ENCODE peak calls at places on chromosomes 13 and 19, in eight cellular contexts. One of them, this sample, is unnamed.

GRCh38 chr13:98147521-98147920 is 4.6 kb downstream of the FARP1 start:
- DNase-seq in dermis microvascular lymphatic vessel endothelial cell: no peak
- DNase-seq in GM03348: no peak
- DNase-seq in endodermal cell: no peak
- DNase-seq in left kidney: peak; percentile 70
- DNase-seq in ELF-1: no peak
- DNase-seq in GOT3: no peak
- DNase-seq in GM23248: no peak
- DNase-seq in this sample: no peak

GRCh38 chr19:3603121-3603841 is 3.4 kb downstream of the TBXA2R start:
- DNase-seq in dermis microvascular lymphatic vessel endothelial cell: no peak
- DNase-seq in GM03348: no peak
- DNase-seq in endodermal cell: no peak
- DNase-seq in left kidney: peak; percentile 82
- DNase-seq in ELF-1: peak; percentile 68
- DNase-seq in GOT3: no peak
- DNase-seq in GM23248: no peak
- DNase-seq in this sample: no peak

GRCh38 chr13:102089177-102089576 is 312.7 kb downstream of the FGF14 start:
- DNase-seq in dermis microvascular lymphatic vessel endothelial cell: no peak
- DNase-seq in GM03348: no peak
- DNase-seq in endodermal cell: no peak
- DNase-seq in left kidney: peak; percentile 15
- DNase-seq in ELF-1: no peak
- DNase-seq in GOT3: no peak
- DNase-seq in GM23248: peak; percentile 44
- DNase-seq in this sample: no peak

GRCh38 chr19:50703915-50704548 is 15.6 kb downstream of the SHANK1 start:
- DNase-seq in dermis microvascular lymphatic vessel endothelial cell: no peak
- DNase-seq in GM03348: no peak
- DNase-seq in endodermal cell: peak; percentile 83
- DNase-seq in left kidney: peak; percentile 80
- DNase-seq in ELF-1: peak; percentile 63
- DNase-seq in GOT3: no peak
- DNase-seq in GM23248: no peak
- DNase-seq in this sample: no peak

GRCh38 chr19:55088543-55089265 is 13.0 kb downstream of the EPS8L1 start:
- DNase-seq in dermis microvascular lymphatic vessel endothelial cell: no peak
- DNase-seq in GM03348: peak; percentile 87
- DNase-seq in endodermal cell: peak; percentile 98
- DNase-seq in left kidney: peak; percentile 90
- DNase-seq in ELF-1: peak; percentile 81
- DNase-seq in GOT3: no peak
- DNase-seq in GM23248: peak; percentile 63
- DNase-seq in this sample: no peak

GRCh38 chr19:39052243-39052746 is 19.9 kb upstream of the FBXO27 start:
- DNase-seq in dermis microvascular lymphatic vessel endothelial cell: no peak
- DNase-seq in GM03348: peak; percentile 76
- DNase-seq in endodermal cell: peak; percentile 91
- DNase-seq in left kidney: peak; percentile 68
- DNase-seq in ELF-1: peak; percentile 73
- DNase-seq in GOT3: peak; percentile 14
- DNase-seq in GM23248: peak; percentile 67
- DNase-seq in this sample: no peak

GRCh38 chr13:97976551-97977375 is 23.3 kb downstream of the IPO5 start:
- DNase-seq in dermis microvascular lymphatic vessel endothelial cell: no peak
- DNase-seq in GM03348: peak; percentile 66
- DNase-seq in endodermal cell: peak; percentile 95
- DNase-seq in left kidney: peak; percentile 60
- DNase-seq in ELF-1: peak; percentile 52
- DNase-seq in GOT3: no peak
- DNase-seq in GM23248: peak; percentile 76
- DNase-seq in this sample: peak; percentile 67

GRCh38 chr19:1799695-1800342 is 12.3 kb downstream of the ATP8B3 start:
- DNase-seq in dermis microvascular lymphatic vessel endothelial cell: no peak
- DNase-seq in GM03348: no peak
- DNase-seq in endodermal cell: no peak
- DNase-seq in left kidney: no peak
- DNase-seq in ELF-1: no peak
- DNase-seq in GOT3: no peak
- DNase-seq in GM23248: no peak
- DNase-seq in this sample: no peak

GRCh38 chr13:111626371-111627305 is 306.2 kb downstream of the TEX29 start:
- DNase-seq in dermis microvascular lymphatic vessel endothelial cell: no peak
- DNase-seq in GM03348: no peak
- DNase-seq in endodermal cell: no peak
- DNase-seq in left kidney: no peak
- DNase-seq in ELF-1: no peak
- DNase-seq in GOT3: no peak
- DNase-seq in GM23248: no peak
- DNase-seq in this sample: no peak

GRCh38 chr19:49921871-49922755 is 6.9 kb upstream of the ATF5 start:
- DNase-seq in dermis microvascular lymphatic vessel endothelial cell: no peak
- DNase-seq in GM03348: peak; percentile 79
- DNase-seq in endodermal cell: peak; percentile 44
- DNase-seq in left kidney: no peak
- DNase-seq in ELF-1: no peak
- DNase-seq in GOT3: no peak
- DNase-seq in GM23248: peak; percentile 86
- DNase-seq in this sample: no peak

GRCh38 chr19:31110331-31110730 is 238.9 kb downstream of the TSHZ3 start:
- DNase-seq in dermis microvascular lymphatic vessel endothelial cell: no peak
- DNase-seq in GM03348: peak; percentile 71
- DNase-seq in endodermal cell: peak; percentile 75
- DNase-seq in left kidney: peak; percentile 79
- DNase-seq in ELF-1: no peak
- DNase-seq in GOT3: no peak
- DNase-seq in GM23248: peak; percentile 70
- DNase-seq in this sample: no peak

GRCh38 chr19:18086590-18087138 is at the start of gene IL12RB1:
- DNase-seq in dermis microvascular lymphatic vessel endothelial cell: no peak
- DNase-seq in GM03348: no peak
- DNase-seq in endodermal cell: no peak
- DNase-seq in left kidney: no peak
- DNase-seq in ELF-1: no peak
- DNase-seq in GOT3: no peak
- DNase-seq in GM23248: no peak
- DNase-seq in this sample: no peak

GRCh38 chr13:99415851-99416331 is 85.4 kb upstream of the TM9SF2 start:
- DNase-seq in dermis microvascular lymphatic vessel endothelial cell: no peak
- DNase-seq in GM03348: no peak
- DNase-seq in endodermal cell: no peak
- DNase-seq in left kidney: no peak
- DNase-seq in ELF-1: no peak
- DNase-seq in GOT3: no peak
- DNase-seq in GM23248: no peak
- DNase-seq in this sample: no peak

GRCh38 chr13:29954082-29955043 is 103.9 kb upstream of the UBL3 start:
- DNase-seq in dermis microvascular lymphatic vessel endothelial cell: no peak
- DNase-seq in GM03348: no peak
- DNase-seq in endodermal cell: no peak
- DNase-seq in left kidney: no peak
- DNase-seq in ELF-1: no peak
- DNase-seq in GOT3: no peak
- DNase-seq in GM23248: no peak
- DNase-seq in this sample: no peak

GRCh38 chr19:15954820-15955219 is 6.0 kb downstream of the OR10H4 start:
- DNase-seq in dermis microvascular lymphatic vessel endothelial cell: no peak
- DNase-seq in GM03348: no peak
- DNase-seq in endodermal cell: no peak
- DNase-seq in left kidney: no peak
- DNase-seq in ELF-1: no peak
- DNase-seq in GOT3: no peak
- DNase-seq in GM23248: no peak
- DNase-seq in this sample: no peak

GRCh38 chr13:28750187-28751045 is 31.6 kb upstream of the SLC46A3 start:
- DNase-seq in dermis microvascular lymphatic vessel endothelial cell: no peak
- DNase-seq in GM03348: no peak
- DNase-seq in endodermal cell: peak; percentile 60
- DNase-seq in left kidney: no peak
- DNase-seq in ELF-1: no peak
- DNase-seq in GOT3: no peak
- DNase-seq in GM23248: peak; percentile 20
- DNase-seq in this sample: no peak

GRCh38 chr19:13078897-13079541 is 23.6 kb downstream of the LYL1 start:
- DNase-seq in dermis microvascular lymphatic vessel endothelial cell: no peak
- DNase-seq in GM03348: no peak
- DNase-seq in endodermal cell: peak; percentile 51
- DNase-seq in left kidney: no peak
- DNase-seq in ELF-1: no peak
- DNase-seq in GOT3: no peak
- DNase-seq in GM23248: no peak
- DNase-seq in this sample: no peak

GRCh38 chr13:108190897-108191296 is 24.4 kb downstream of the LIG4 start:
- DNase-seq in dermis microvascular lymphatic vessel endothelial cell: no peak
- DNase-seq in GM03348: no peak
- DNase-seq in endodermal cell: no peak
- DNase-seq in left kidney: no peak
- DNase-seq in ELF-1: no peak
- DNase-seq in GOT3: no peak
- DNase-seq in GM23248: no peak
- DNase-seq in this sample: no peak

GRCh38 chr19:4081441-4082129 is 14.9 kb upstream of the ZBTB7A start:
- DNase-seq in dermis microvascular lymphatic vessel endothelial cell: no peak
- DNase-seq in GM03348: no peak
- DNase-seq in endodermal cell: no peak
- DNase-seq in left kidney: peak; percentile 47
- DNase-seq in ELF-1: no peak
- DNase-seq in GOT3: no peak
- DNase-seq in GM23248: no peak
- DNase-seq in this sample: peak; percentile 58

GRCh38 chr19:51188227-51188559 is 36.7 kb upstream of the CD33 start:
- DNase-seq in dermis microvascular lymphatic vessel endothelial cell: no peak
- DNase-seq in GM03348: no peak
- DNase-seq in endodermal cell: no peak
- DNase-seq in left kidney: no peak
- DNase-seq in ELF-1: no peak
- DNase-seq in GOT3: no peak
- DNase-seq in GM23248: no peak
- DNase-seq in this sample: no peak

GRCh38 chr19:45125975-45126493 is 33.1 kb downstream of the PPP1R37 start:
- DNase-seq in dermis microvascular lymphatic vessel endothelial cell: peak; percentile 41
- DNase-seq in GM03348: peak; percentile 82
- DNase-seq in endodermal cell: peak; percentile 97
- DNase-seq in left kidney: peak; percentile 81
- DNase-seq in ELF-1: peak; percentile 87
- DNase-seq in GOT3: no peak
- DNase-seq in GM23248: peak; percentile 67
- DNase-seq in this sample: no peak

GRCh38 chr13:90016688-90017087 is 1330.8 kb upstream of the MIR17HG start:
- DNase-seq in dermis microvascular lymphatic vessel endothelial cell: no peak
- DNase-seq in GM03348: no peak
- DNase-seq in endodermal cell: no peak
- DNase-seq in left kidney: no peak
- DNase-seq in ELF-1: no peak
- DNase-seq in GOT3: no peak
- DNase-seq in GM23248: no peak
- DNase-seq in this sample: no peak

GRCh38 chr19:39186391-39186790 is 10.4 kb upstream of the NCCRP1 start:
- DNase-seq in dermis microvascular lymphatic vessel endothelial cell: no peak
- DNase-seq in GM03348: no peak
- DNase-seq in endodermal cell: no peak
- DNase-seq in left kidney: no peak
- DNase-seq in ELF-1: no peak
- DNase-seq in GOT3: no peak
- DNase-seq in GM23248: no peak
- DNase-seq in this sample: no peak

This sample was measured in SW 1271.